ENCODE peak calls at places on chromosomes 5 and 9, in four cellular contexts. A is spleen, I is sigmoid colon, P is HCT116. Q is an unnamed sample.

GRCh38 chr9:133058051-133058450 is 3.7 kb upstream of the CEL start:
- DNase-seq in A (no peak), I (no peak), P (no peak), Q (no peak)

GRCh38 chr9:70580593-70581195 is 166.2 kb upstream of the KLF9 start:
- DNase-seq in A (no peak), I (no peak), P (no peak), Q (no peak)

GRCh38 chr5:9126490-9126889 is 419.4 kb downstream of the SEMA5A start:
- DNase-seq in A (no peak), I (no peak), P (no peak), Q (no peak)

GRCh38 chr5:61159070-61159469 is 3.2 kb downstream of the SMIM15 start:
- DNase-seq in A (no peak), I (no peak), P (no peak), Q (no peak)

GRCh38 chr9:18360005-18360404 is 113.9 kb upstream of the ADAMTSL1 start:
- DNase-seq in A (no peak), I (no peak), P (no peak), Q (no peak)

GRCh38 chr9:129551393-129551973 is 69.4 kb downstream of the C9orf50 start:
- DNase-seq in A (no peak), I (peak), P (no peak), Q (peak)

GRCh38 chr5:90902170-90902569 is 343.6 kb downstream of the ADGRV1 start:
- DNase-seq in A (no peak), I (no peak), P (no peak), Q (no peak)

GRCh38 chr9:84278131-84278530 is 62.4 kb downstream of the SLC28A3 start:
- DNase-seq in A (no peak), I (no peak), P (no peak), Q (no peak)

GRCh38 chr5:33321026-33321425 is 119.7 kb upstream of the TARS1 start:
- DNase-seq in A (no peak), I (peak), P (no peak), Q (peak)

GRCh38 chr5:58188287-58188651 is 271.6 kb downstream of the PLK2 start:
- DNase-seq in A (no peak), I (no peak), P (peak), Q (no peak)

GRCh38 chr9:121765021-121765950 is 113.9 kb downstream of the DAB2IP start:
- DNase-seq in A (no peak), I (peak), P (no peak), Q (no peak)

GRCh38 chr5:158877124-158877581 is 222.6 kb downstream of the EBF1 start:
- DNase-seq in A (no peak), I (no peak), P (no peak), Q (no peak)

GRCh38 chr5:32581010-32581785 is 4.2 kb upstream of the SUB1 start:
- DNase-seq in A (peak), I (no peak), P (no peak), Q (no peak)

GRCh38 chr9:118647331-118647730 is 721.9 kb downstream of the BRINP1 start:
- DNase-seq in A (no peak), I (no peak), P (no peak), Q (no peak)

GRCh38 chr9:126915281-126915816 is 767 bp downstream of the RALGPS1 start:
- DNase-seq in A (peak), I (peak), P (peak), Q (no peak)

GRCh38 chr5:111337133-111337532 is 112.9 kb downstream of the CAMK4 start:
- DNase-seq in A (no peak), I (no peak), P (no peak), Q (no peak)

GRCh38 chr9:2284770-2285169 is 269.6 kb downstream of the SMARCA2 start:
- DNase-seq in A (no peak), I (no peak), P (no peak), Q (no peak)

GRCh38 chr9:137031904-137032639 is at the start of gene FUT7:
- DNase-seq in A (peak), I (no peak), P (no peak), Q (no peak)

GRCh38 chr5:10246761-10247160 is 2.9 kb downstream of the ATPSCKMT start:
- DNase-seq in A (no peak), I (no peak), P (no peak), Q (no peak)

DNA sequence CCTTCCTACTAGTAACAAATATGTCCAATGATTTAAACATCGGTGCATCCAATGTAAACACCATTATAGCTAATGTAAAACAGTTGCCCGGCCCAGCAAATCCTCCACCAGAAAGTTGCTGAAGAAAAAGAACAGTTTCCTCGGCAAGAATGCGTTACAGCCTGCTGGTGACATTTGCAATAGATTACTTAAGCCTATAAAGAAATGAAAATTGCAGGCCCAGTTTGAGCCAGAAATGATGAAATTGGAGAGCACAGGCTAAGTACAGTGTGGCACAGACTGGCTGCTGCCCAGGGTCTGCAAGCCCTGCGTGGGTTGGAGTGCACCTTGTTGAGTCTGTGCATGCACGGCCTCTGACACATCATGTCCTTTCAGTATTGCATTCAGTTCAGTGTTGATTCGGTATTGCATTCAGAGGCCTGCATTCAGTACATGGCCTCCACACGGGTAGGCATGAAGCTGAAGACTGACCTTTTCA is 406.0 kb upstream of the KLF4 start:
- DNase-seq in A (no peak), I (no peak), P (no peak), Q (no peak)
- TF ChIP-seq POLR2AphosphoS5 in A (no peak), I (no peak), P (no peak), Q (no peak)

DNA sequence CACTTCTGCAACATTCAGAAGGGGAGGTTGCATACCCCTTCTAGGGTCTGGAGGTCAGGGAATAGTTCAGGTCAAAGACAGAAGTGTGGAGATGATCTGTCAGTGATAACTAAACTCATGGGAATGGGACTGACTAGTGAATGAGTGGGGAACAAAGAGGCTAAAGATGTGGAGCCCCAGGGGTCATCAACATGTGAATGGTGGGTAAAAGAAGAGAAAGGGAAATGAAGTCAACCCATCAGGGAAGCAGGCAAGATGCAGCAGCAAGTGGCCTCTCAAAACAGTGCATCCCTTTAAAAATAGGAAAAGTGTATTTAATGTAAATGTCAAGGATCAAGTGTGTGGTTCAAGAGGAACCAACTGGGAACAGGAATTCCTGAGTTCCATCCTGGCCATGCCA is 69.9 kb downstream of the PLPPR1 start:
- DNase-seq in A (no peak), I (no peak), P (no peak), Q (no peak)
- TF ChIP-seq CTCF in A (no peak), I (no peak), P (no peak), Q (no peak)

GRCh38 chr5:138449501-138450239 is 10.8 kb downstream of the REEP2 start:
- DNase-seq in A (peak), I (peak), P (peak), Q (peak)
- H3K4me3 ChIP-seq in A (no peak), I (no peak), P (peak), Q (peak)

GRCh38 chr5:145776886-145777285 is 58.3 kb downstream of the PRELID2 start:
- DNase-seq in A (no peak), I (no peak), P (no peak), Q (no peak)
- TF ChIP-seq POLR2AphosphoS5 in A (no peak), I (no peak), P (no peak), Q (no peak)

GRCh38 chr9:97109194-97109811 is 70.4 kb upstream of the CTSV start:
- DNase-seq in A (no peak), I (no peak), P (peak), Q (no peak)
- TF ChIP-seq CTCF in A (peak), I (no peak), P (peak), Q (no peak)

GRCh38 chr9:34456746-34457145 is 1.6 kb downstream of the FAM219A start:
- DNase-seq in A (no peak), I (no peak), P (no peak), Q (no peak)

GRCh38 chr9:34458967-34459355 is 356 bp downstream of the DNAI1 start:
- DNase-seq in A (peak), I (peak), P (no peak), Q (no peak)

GRCh38 chr9:34459356-34459755 is 751 bp downstream of the DNAI1 start:
- DNase-seq in A (no peak), I (no peak), P (no peak), Q (no peak)

GRCh38 chr9:34458013-34458966 is at the start of the genes DNAI1 and FAM219A:
- DNase-seq in A (peak), I (peak), P (peak), Q (peak)

GRCh38 chr9:34457266-34458012 is 931 bp downstream of the FAM219A start:
- DNase-seq in A (peak), I (peak), P (no peak), Q (no peak)
- H3K4me3 ChIP-seq in A (peak), I (peak), P (peak), Q (peak)

GRCh38 chr5:149845601-149846000 is 99.0 kb downstream of the PDE6A start:
- DNase-seq in A (peak), I (no peak), P (no peak), Q (no peak)
- TF ChIP-seq POLR2AphosphoS5 in A (no peak), I (no peak), P (no peak), Q (no peak)

Q was measured in vagina.